ENCODE peak calls at places on chromosomes 2 and 18, in six cellular contexts. M is neuronal stem cell, J is mesendoderm, G is H1, L is IMR-90, K is trophoblast cell. Y is an unnamed sample.

GRCh38 chr2:197369228-197369945 is 58.8 kb upstream of the ANKRD44 start:
- DNase-seq in M (no peak), J (no peak), G (no peak), L (no peak), K (no peak), Y (no peak)

GRCh38 chr2:233280114-233280693 is 27.4 kb upstream of the SAG start:
- DNase-seq in M (no peak), J (no peak), G (no peak), L (no peak), K (no peak), Y (no peak)

GRCh38 chr2:33136056-33136455 is 189.3 kb downstream of the LTBP1 start:
- DNase-seq in M (no peak), J (no peak), G (no peak), L (peak; percentile 35), K (no peak), Y (no peak)

GRCh38 chr2:190576565-190576964 is 42.0 kb upstream of the NEMP2 start:
- DNase-seq in M (no peak), J (no peak), G (no peak), L (no peak), K (no peak), Y (no peak)

GRCh38 chr2:54834721-54835120 is 111.3 kb downstream of the EML6 start:
- DNase-seq in M (no peak), J (no peak), G (no peak), L (no peak), K (no peak), Y (no peak)

GRCh38 chr2:55156326-55156725 is 75.8 kb downstream of the CLHC1 start:
- DNase-seq in M (no peak), J (peak; percentile 43), G (no peak), L (peak; percentile 44), K (no peak), Y (peak; percentile 53)

GRCh38 chr2:240287011-240287410 is 146.6 kb upstream of the OTOS start:
- DNase-seq in M (no peak), J (no peak), G (peak; percentile 38), L (no peak), K (no peak), Y (no peak)

GRCh38 chr2:62724886-62725711 is 19.6 kb downstream of the EHBP1 start:
- DNase-seq in M (no peak), J (peak; percentile 55), G (peak; percentile 72), L (no peak), K (no peak), Y (no peak)

GRCh38 chr2:24919977-24920812 is at the start of gene ADCY3:
- DNase-seq in M (peak; percentile 43), J (peak; percentile 48), G (peak; percentile 80), L (peak; percentile 29), K (no peak), Y (peak; percentile 41)

GRCh38 chr2:189285962-189286648 is 106.5 kb upstream of the COL5A2 start:
- DNase-seq in M (no peak), J (peak; percentile 52), G (no peak), L (peak; percentile 92), K (peak; percentile 4), Y (peak; percentile 97)

GRCh38 chr2:2662037-2662846 is 331.2 kb upstream of the MYT1L start:
- DNase-seq in M (no peak), J (no peak), G (no peak), L (peak; percentile 7), K (no peak), Y (no peak)

GRCh38 chr18:28267878-28268625 is 91.1 kb upstream of the CDH2 start:
- DNase-seq in M (no peak), J (peak; percentile 33), G (no peak), L (peak; percentile 31), K (no peak), Y (peak; percentile 46)

GRCh38 chr2:20103514-20103913 is 52.1 kb upstream of the LAPTM4A start:
- DNase-seq in M (no peak), J (peak; percentile 35), G (no peak), L (peak; percentile 12), K (no peak), Y (peak; percentile 35)

GRCh38 chr2:10966056-10966455 is 54.3 kb downstream of the KCNF1 start:
- DNase-seq in M (no peak), J (no peak), G (no peak), L (no peak), K (no peak), Y (no peak)

GRCh38 chr2:210072922-210073509 is 70.6 kb downstream of the RPE start:
- DNase-seq in M (no peak), J (peak; percentile 42), G (no peak), L (peak; percentile 60), K (no peak), Y (peak; percentile 61)

GRCh38 chr18:64137914-64138313 is 11.0 kb downstream of the LINC00305 start:
- DNase-seq in M (no peak), J (peak; percentile 26), G (no peak), L (no peak), K (no peak), Y (no peak)

GRCh38 chr2:234808907-234809306 is 142.9 kb upstream of the SH3BP4 start:
- DNase-seq in M (no peak), J (no peak), G (no peak), L (no peak), K (no peak), Y (no peak)

GRCh38 chr18:68728301-68728700 is 13.4 kb upstream of the TMX3 start:
- DNase-seq in M (no peak), J (no peak), G (no peak), L (no peak), K (no peak), Y (no peak)

GRCh38 chr2:441258-442023 is 153.6 kb upstream of the ALKAL2 start:
- DNase-seq in M (no peak), J (no peak), G (no peak), L (no peak), K (no peak), Y (no peak)

GRCh38 chr2:208306291-208306690 is 40.2 kb downstream of the PIKFYVE start:
- DNase-seq in M (no peak), J (no peak), G (no peak), L (peak; percentile 74), K (no peak), Y (no peak)

GRCh38 chr2:172090947-172091625 is 5.8 kb downstream of the DLX1 start:
- DNase-seq in M (peak; percentile 24), J (peak; percentile 26), G (peak; percentile 54), L (no peak), K (no peak), Y (no peak)

GRCh38 chr18:40258298-40258697 is 1696.7 kb upstream of the PIK3C3 start:
- DNase-seq in M (no peak), J (no peak), G (no peak), L (peak; percentile 40), K (no peak), Y (peak; percentile 23)

DNA sequence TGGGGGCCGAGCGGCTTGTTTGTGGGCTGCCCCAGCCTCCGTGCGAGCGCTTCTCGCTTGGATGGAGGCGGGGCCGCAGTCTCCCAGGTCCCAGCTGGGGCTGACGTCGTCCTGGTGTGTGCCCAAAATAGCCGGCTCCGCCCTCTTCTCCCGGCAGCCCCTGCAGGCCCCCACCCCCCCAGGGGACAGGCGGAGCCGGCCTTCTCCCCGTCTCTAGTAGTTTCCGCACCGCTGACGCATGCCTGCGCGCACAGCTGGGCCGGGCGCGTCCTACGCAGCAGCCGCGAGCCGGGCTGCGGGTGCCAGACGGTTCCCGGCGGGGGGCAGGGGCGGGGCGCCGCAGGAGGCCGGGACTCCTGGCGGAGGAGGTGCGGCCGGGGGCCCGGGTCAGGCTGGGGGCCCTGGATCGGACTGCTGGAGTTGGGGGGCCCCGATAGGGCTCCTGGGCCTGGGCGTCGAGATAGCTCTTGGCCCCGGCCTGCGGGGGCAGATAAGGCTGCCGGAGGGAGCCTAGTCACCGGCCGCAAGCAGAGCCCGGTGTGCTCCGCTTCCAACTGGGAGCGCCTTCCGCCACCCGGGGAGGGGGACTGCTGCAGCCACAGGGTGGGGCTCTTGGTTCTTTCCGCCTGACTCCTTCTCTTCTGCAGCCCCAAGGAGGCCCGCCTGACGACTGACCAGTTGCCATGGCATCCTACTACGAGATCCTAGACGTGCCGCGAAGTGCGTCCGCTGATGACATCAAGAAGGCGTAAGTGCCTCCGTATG is at the start of gene DNAJB2:
- DNase-seq in M (peak; percentile 92), J (peak; percentile 99), G (peak; percentile 94), L (peak; percentile 99), K (peak; percentile 99), Y (peak; percentile 100)
- H2AK5ac ChIP-seq in M (peak within 1 kb of the TSS; percentile 60), J (peak within 1 kb of the TSS; percentile 24), G (no peak within 1 kb of the TSS), L (peak within 1 kb of the TSS; percentile 96), K (peak within 1 kb of the TSS; percentile 71), Y (peak within 1 kb of the TSS; percentile 84)

DNA sequence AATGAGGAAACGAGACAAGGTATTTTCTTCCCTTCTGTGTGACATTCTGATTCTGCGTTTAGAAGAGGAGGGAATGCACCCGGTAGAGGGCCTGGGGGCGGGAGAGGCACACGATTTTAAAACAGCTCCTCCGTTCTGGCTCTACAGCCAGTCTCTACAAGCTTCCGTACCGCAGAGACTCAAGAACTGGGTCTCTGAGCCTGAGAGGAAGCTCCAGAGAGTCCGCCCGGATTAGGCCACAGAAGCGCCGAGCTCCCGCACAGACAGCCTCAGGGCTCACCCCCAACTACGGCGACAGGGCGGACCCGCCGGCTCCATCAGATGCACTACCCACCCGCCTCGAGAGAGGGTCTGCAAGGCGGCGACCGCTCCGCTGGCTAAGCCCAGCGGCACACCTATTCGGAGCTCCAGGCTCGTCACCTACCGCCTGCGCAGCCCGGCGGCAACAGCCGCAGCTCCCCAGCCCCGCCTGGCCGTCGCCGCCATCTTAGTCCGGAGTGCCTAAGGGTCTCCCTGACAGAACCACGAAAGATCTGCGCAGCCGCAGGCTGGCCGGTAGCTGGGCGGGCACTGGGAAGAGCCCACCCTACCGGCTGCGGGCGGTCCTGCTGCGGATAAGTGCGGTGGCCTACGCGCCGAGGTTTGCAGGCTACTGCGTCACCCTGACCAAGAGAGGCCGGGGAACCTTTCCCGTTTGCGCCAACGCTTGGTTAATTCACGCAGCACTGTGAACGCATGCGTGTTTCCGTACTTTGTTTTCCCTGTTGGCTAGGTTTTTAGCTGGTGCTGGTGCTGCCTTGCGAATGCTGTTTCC is at the start of gene NFU1:
- DNase-seq in M (peak; percentile 89), J (peak; percentile 98), G (peak; percentile 92), L (peak; percentile 97), K (peak; percentile 97), Y (peak; percentile 97)
- H2BK5ac ChIP-seq in M (no peak within 1 kb of the TSS), J (peak within 1 kb of the TSS; percentile 71), G (peak within 1 kb of the TSS; percentile 98), L (peak within 1 kb of the TSS; percentile 64), K (peak within 1 kb of the TSS; percentile 77), Y (peak within 1 kb of the TSS; percentile 24)

GRCh38 chr2:101309211-101309700 is 755 bp upstream of the RNF149 start:
- DNase-seq in M (no peak), J (no peak), G (no peak), L (no peak), K (no peak), Y (no peak)
- H3K4me3 ChIP-seq in M (peak overlapping the region; percentile 79), J (no peak overlapping the region), G (peak overlapping the region; percentile 56), L (peak overlapping the region; percentile 86), K (no peak overlapping the region), Y (peak overlapping the region; percentile 95)

DNA sequence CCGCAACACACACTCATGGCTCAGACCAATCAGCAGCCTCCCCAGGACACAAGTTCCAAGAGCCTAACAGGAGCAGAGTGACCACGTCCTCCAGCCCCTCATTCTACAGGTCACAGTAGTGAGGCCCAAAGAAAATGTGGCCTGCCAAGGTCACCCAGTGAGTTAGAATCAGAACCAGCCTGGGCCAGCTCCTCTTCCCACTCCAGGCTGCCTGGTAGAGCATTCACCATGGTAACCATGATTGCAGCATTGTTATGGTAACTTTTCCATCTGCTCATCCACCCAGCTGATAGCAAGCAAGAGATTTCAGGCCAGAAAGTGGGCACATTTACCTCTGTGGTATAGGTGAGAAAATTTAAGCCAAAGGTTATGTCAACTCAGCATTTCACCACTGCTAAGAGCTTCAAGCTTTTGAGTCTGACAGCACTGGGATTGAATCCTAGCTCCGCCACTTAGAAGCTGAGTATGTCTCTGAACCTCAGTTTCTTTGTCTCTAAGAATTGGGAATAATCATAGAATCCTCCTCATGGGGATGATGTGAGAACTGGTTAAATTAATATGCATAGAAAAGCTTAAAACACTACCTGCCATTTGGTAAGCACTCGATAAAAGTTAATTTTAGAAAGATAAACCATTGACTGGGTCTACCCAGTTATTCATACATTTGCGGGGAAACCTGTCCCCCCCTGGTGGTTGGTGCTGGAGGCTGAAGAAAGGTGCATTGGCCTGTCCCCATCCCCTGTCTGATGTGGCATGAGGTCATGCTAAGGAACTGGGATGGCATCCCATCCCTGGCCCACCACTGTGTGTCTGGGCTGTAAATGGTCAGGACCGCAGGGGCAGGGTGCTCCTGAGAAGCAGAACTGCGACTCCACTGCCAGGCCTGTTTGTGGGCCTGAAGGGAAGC is 181.5 kb downstream of the KLHL29 start:
- DNase-seq in M (no peak), J (peak; percentile 76), G (peak; percentile 80), L (peak; percentile 32), K (no peak), Y (peak; percentile 42)
- H2AK5ac ChIP-seq in M (peak overlapping the region; percentile 67), J (no peak overlapping the region), G (no peak overlapping the region), L (no peak overlapping the region), K (no peak overlapping the region), Y (no peak overlapping the region)

Y was measured in mesenchymal stem cell.